ENCODE peak calls at places on chromosomes 2 and 18, in four cellular contexts. W is cardiac fibroblast, O is thoracic aorta, J is Peyer's patch. K is an unnamed sample.

GRCh38 chr2:182504903-182505302 is 78.1 kb upstream of the PDE1A start:
- DNase-seq in J (no peak), W (peak; percentile 97), O (no peak), K (peak; percentile 60)

GRCh38 chr2:119231975-119232665 is 8.5 kb downstream of the STEAP3 start:
- DNase-seq in J (no peak), W (no peak), O (no peak), K (no peak)

GRCh38 chr18:35662293-35663062 is 80.9 kb downstream of the GALNT1 start:
- DNase-seq in O (no peak), W (no peak), J (no peak), K (no peak)

GRCh38 chr18:79447703-79448367 is 52.1 kb downstream of the NFATC1 start:
- DNase-seq in W (no peak), O (no peak), J (no peak), K (no peak)

GRCh38 chr18:26103579-26103978 is 13.2 kb upstream of the SS18 start:
- DNase-seq in J (no peak), O (no peak), W (no peak), K (no peak)

GRCh38 chr2:192122946-192123345 is 71.8 kb downstream of the TMEFF2 start:
- DNase-seq in W (no peak), O (no peak), J (no peak), K (no peak)

GRCh38 chr18:54958711-54959625 is at the start of gene CCDC68:
- DNase-seq in O (no peak), W (peak; percentile 60), J (peak; percentile 93), K (no peak)

GRCh38 chr2:180698668-180699067 is 281.7 kb upstream of the UBE2E3 start:
- DNase-seq in W (no peak), J (no peak), O (no peak), K (no peak)

DNA sequence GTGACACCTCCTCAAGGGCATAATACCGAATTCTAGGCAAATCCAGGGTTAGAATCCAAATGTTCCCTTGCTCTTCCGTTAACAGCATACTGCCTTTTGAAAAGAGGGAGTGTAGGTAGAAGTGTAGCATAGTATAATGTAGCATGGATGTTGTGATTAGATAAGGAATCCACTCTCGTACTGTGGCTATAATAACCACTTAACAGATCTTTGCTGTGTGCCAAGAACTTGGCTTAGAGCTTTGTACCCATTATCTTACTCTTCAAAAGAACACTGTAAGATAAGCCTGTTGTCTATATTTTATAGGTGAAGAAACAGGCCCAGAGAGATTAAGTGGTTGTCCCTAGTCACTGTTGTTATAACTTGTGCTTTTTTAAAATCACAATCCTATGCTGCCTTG is 24.2 kb downstream of the WDR75 start:
- DNase-seq in W (no peak), O (no peak), J (no peak), K (no peak)
- H3K4me3 ChIP-seq in W (no peak overlapping the region), O (no peak overlapping the region), J (no peak overlapping the region), K (no peak overlapping the region)

GRCh38 chr2:176117162-176117822 is 714 bp downstream of the HOXD10 start:
- DNase-seq in J (no peak), W (no peak), O (no peak), K (no peak)

GRCh38 chr2:176117823-176118376 is 1.3 kb downstream of the HOXD10 start:
- DNase-seq in W (no peak), O (no peak), J (no peak), K (no peak)

GRCh38 chr2:176114120-176114929 is 2.3 kb upstream of the HOXD10 start:
- DNase-seq in O (no peak), W (no peak), J (no peak), K (no peak)

GRCh38 chr2:176114930-176115625 is 1.5 kb upstream of the HOXD10 start:
- DNase-seq in W (no peak), J (peak; percentile 44), O (no peak), K (no peak)

DNA sequence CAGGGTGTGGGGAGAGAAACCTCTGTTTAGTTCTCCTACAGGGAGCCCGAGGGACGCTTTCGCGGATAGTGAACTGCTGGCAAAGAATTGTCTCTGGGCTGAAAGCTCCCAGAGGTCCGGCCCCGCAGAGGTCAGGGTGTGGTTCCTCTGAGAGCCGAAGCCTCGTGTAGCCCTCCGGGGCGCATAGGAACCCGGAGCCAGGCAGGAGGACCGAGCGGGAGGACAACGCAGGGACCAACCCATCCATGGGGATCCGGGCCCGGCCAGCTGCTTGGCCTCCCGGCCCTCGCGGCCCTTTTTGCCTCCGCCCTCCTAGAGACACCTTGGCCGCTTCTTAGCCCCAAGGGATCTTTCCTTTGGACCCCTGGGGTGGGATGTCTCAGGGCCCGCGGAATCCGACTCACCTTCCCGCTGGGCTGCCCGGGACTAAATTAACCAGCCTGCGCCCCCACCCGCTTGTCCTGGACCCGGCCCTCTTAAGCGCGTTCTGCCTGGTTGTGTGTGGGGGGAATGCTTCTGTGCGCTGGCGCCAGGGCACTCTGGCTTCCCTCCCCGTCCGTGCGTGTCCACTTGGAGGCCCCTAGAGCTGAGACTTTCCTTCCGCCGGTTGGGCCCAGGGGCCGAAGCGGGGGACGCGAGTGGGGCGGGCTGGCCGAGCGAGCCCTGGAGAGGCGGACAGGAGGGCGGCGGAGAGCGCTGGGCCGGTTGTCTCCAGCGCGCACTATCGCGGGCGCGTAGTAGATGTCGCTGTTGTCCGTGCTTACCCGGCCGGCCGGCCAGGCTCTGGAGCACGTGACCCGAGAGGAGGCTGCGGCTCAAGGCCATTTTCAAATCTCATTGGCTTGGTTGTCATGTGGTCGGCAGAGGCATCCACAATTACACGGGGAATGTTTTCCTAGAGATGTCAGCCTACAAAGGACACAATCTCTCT is at the start of gene HOXD10:
- DNase-seq in O (no peak), W (no peak), J (peak; percentile 55), K (no peak)
- H3K4me3 ChIP-seq in O (no peak within 1 kb of the TSS), W (no peak within 1 kb of the TSS), J (no peak within 1 kb of the TSS), K (peak within 1 kb of the TSS; percentile 17)

DNA sequence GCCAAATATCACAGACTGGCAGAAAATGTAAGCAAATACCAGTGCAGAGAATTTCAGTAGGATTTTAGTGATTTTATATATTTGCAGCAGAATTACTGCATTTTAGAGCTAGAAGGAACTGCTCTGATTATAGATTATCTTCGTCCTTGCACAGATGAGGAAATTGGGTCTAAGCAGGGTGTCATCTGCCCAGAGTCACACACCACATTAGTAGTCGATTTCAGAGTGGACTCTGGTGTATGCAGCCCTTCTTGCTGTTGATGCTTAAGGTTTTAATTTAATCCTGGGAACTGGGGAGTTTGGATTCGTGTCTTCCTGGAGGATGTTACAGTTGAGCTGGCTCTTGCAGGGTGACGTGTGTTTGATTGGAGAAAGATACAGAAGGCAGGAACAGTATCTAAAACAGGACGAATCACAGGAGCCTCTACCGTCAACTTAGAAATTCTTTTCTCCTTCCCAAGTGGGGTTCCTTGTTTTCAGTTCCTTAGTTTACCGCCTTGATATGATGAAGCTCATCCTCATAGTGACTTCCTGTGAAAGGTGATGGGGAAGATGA is 6.9 kb downstream of the SOCS6 start:
- DNase-seq in O (no peak), J (no peak), W (no peak), K (no peak)
- H3K4me3 ChIP-seq in O (no peak overlapping the region), J (no peak overlapping the region), W (no peak overlapping the region), K (no peak overlapping the region)

GRCh38 chr2:111671426-111672150 is 212.4 kb downstream of the ANAPC1 start:
- DNase-seq in W (peak; percentile 63), O (no peak), J (no peak), K (no peak)
- H3K4me3 ChIP-seq in W (no peak overlapping the region), O (no peak overlapping the region), J (no peak overlapping the region), K (no peak overlapping the region)

DNA sequence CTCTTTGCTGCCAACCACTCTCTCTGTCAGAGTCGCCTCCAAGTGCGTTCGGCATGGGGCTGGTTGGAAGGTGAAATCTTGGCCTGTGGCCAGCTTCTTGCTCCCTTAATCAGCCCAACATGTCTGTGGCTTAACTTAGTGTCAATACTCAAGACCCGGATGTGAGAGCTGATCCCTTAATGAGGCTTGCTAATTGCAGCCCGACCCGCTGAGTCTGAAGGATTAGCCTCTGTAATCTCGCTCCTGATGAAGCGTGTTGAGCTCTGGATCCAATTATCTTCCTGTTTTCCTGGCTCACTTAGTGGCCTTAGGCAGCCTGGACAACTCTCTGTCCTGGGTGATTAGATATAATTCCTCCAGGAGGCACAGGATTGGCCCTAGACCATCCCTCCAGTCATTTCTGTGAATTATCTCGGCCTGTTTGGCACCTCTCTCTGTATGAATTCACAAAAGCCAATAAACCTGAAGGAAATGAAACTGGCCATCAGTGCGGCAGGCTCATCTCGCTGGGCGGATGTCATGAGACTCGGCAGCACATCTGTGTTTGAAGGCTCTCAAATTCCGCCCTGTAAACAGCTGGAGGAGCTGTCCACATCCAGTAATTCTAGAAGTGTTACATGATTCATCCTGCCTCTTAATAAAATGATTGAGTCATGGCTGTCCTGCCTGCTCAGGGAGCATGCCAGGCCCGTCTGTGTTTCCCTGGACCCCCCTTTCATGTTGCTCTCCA is 38.5 kb downstream of the ACOXL start:
- DNase-seq in J (no peak), O (no peak), W (peak; percentile 34), K (peak; percentile 32)
- H3K4me3 ChIP-seq in J (no peak overlapping the region), O (no peak overlapping the region), W (peak overlapping the region; percentile 4), K (no peak overlapping the region)

GRCh38 chr2:66447676-66448075 is 12.8 kb downstream of the MEIS1 start:
- DNase-seq in J (no peak), O (no peak), W (no peak), K (no peak)
- H3K4me3 ChIP-seq in J (no peak overlapping the region), O (no peak overlapping the region), W (no peak overlapping the region), K (no peak overlapping the region)

GRCh38 chr2:165079432-165079831 is 124.1 kb upstream of the SLC38A11 start:
- DNase-seq in W (no peak), O (no peak), J (no peak), K (no peak)
- H3K4me3 ChIP-seq in W (no peak overlapping the region), O (no peak overlapping the region), J (no peak overlapping the region), K (no peak overlapping the region)

DNA sequence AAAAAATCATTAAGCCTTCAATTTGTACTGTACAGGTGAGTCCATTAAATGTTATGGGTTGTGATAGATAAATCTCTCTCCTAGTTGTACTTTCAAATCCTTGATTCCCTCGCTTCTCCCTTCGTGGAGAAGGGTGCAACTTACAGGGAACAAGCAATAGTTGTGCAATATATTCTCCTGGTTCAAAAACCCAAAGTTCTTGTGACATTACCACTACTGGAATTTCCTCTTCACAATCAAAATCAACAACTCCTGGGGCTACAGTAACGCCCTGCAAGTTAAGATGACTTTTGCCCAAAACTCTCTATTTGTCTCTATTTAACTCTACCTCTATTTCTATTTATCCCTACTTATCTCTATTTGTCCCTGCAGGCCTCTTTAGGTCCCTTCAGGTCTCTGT is 10.2 kb downstream of the PECR start:
- DNase-seq in O (no peak), J (no peak), W (peak; percentile 33), K (no peak)
- H3K4me3 ChIP-seq in O (no peak overlapping the region), J (no peak overlapping the region), W (no peak overlapping the region), K (no peak overlapping the region)

GRCh38 chr18:49072524-49072934 is 121.8 kb upstream of the SMAD7 start:
- DNase-seq in W (peak; percentile 69), O (no peak), J (peak; percentile 50), K (no peak)
- H3K4me3 ChIP-seq in W (no peak overlapping the region), O (peak overlapping the region; percentile 57), J (no peak overlapping the region), K (no peak overlapping the region)

GRCh38 chr2:85851253-85851955 is 37.4 kb downstream of the ST3GAL5 start:
- DNase-seq in W (no peak), J (no peak), O (no peak), K (no peak)

GRCh38 chr2:85853499-85854165 is 35.2 kb downstream of the ST3GAL5 start:
- DNase-seq in O (no peak), J (no peak), W (no peak), K (no peak)

GRCh38 chr2:85852078-85852790 is 36.6 kb downstream of the ST3GAL5 start:
- DNase-seq in J (no peak), O (no peak), W (no peak), K (no peak)

GRCh38 chr2:85854166-85854509 is 34.7 kb downstream of the ST3GAL5 start:
- DNase-seq in O (no peak), W (no peak), J (no peak), K (no peak)

GRCh38 chr2:85852979-85853498 is 35.8 kb downstream of the ST3GAL5 start:
- DNase-seq in W (no peak), O (no peak), J (no peak), K (no peak)
- H3K4me3 ChIP-seq in W (no peak overlapping the region), O (no peak overlapping the region), J (no peak overlapping the region), K (no peak overlapping the region)